ENCODE peak calls at places on chromosomes 7 and 10, in six cellular contexts. One of them, this sample, is unnamed.

GRCh38 chr7:157824819-157825121 is 488.0 kb downstream of the DNAJB6 start:
- DNase-seq in HEK293T: no peak
- DNase-seq in A549: no peak
- DNase-seq in IMR-90: no peak
- DNase-seq in HepG2: no peak
- DNase-seq in GM12878: no peak
- DNase-seq in this sample: no peak

GRCh38 chr7:75856562-75856961 is 22.3 kb upstream of the RHBDD2 start:
- DNase-seq in HEK293T: no peak
- DNase-seq in A549: no peak
- DNase-seq in IMR-90: no peak
- DNase-seq in HepG2: no peak
- DNase-seq in GM12878: no peak
- DNase-seq in this sample: no peak

GRCh38 chr7:55964261-55964801 is at the start of gene NIPSNAP2:
- DNase-seq in HEK293T: peak
- DNase-seq in A549: peak
- DNase-seq in IMR-90: peak
- DNase-seq in HepG2: no peak
- DNase-seq in GM12878: no peak
- DNase-seq in this sample: peak

GRCh38 chr7:26813426-26813825 is 51.0 kb downstream of the SKAP2 start:
- DNase-seq in HEK293T: no peak
- DNase-seq in A549: no peak
- DNase-seq in IMR-90: peak
- DNase-seq in HepG2: peak
- DNase-seq in GM12878: no peak
- DNase-seq in this sample: no peak

GRCh38 chr10:97462309-97462708 is 16.3 kb downstream of the ZDHHC16 start:
- DNase-seq in HEK293T: no peak
- DNase-seq in A549: no peak
- DNase-seq in IMR-90: no peak
- DNase-seq in HepG2: no peak
- DNase-seq in GM12878: no peak
- DNase-seq in this sample: no peak

GRCh38 chr7:55286666-55287065 is 78.5 kb upstream of the LANCL2 start:
- DNase-seq in HEK293T: no peak
- DNase-seq in A549: no peak
- DNase-seq in IMR-90: no peak
- DNase-seq in HepG2: no peak
- DNase-seq in GM12878: no peak
- DNase-seq in this sample: no peak

GRCh38 chr7:114711244-114711643 is 210.7 kb upstream of the MDFIC start:
- DNase-seq in HEK293T: no peak
- DNase-seq in A549: no peak
- DNase-seq in IMR-90: peak
- DNase-seq in HepG2: no peak
- DNase-seq in GM12878: no peak
- DNase-seq in this sample: no peak

GRCh38 chr7:96045919-96046318 is 273.6 kb downstream of the DYNC1I1 start:
- DNase-seq in HEK293T: no peak
- DNase-seq in A549: no peak
- DNase-seq in IMR-90: no peak
- DNase-seq in HepG2: no peak
- DNase-seq in GM12878: no peak
- DNase-seq in this sample: no peak

GRCh38 chr7:888081-889024 is 12.0 kb downstream of the GET4 start:
- DNase-seq in HEK293T: no peak
- DNase-seq in A549: no peak
- DNase-seq in IMR-90: no peak
- DNase-seq in HepG2: no peak
- DNase-seq in GM12878: no peak
- DNase-seq in this sample: no peak

GRCh38 chr7:48183370-48183743 is 12.1 kb downstream of the ABCA13 start:
- DNase-seq in HEK293T: no peak
- DNase-seq in A549: no peak
- DNase-seq in IMR-90: no peak
- DNase-seq in HepG2: no peak
- DNase-seq in GM12878: no peak
- DNase-seq in this sample: no peak

GRCh38 chr10:104076743-104077160 is 8.9 kb downstream of the COL17A1 start:
- DNase-seq in HEK293T: peak
- DNase-seq in A549: no peak
- DNase-seq in IMR-90: peak
- DNase-seq in HepG2: no peak
- DNase-seq in GM12878: no peak
- DNase-seq in this sample: no peak

GRCh38 chr7:43584200-43584586 is 1.3 kb downstream of the STK17A start:
- DNase-seq in HEK293T: no peak
- DNase-seq in A549: no peak
- DNase-seq in IMR-90: peak
- DNase-seq in HepG2: peak
- DNase-seq in GM12878: no peak
- DNase-seq in this sample: no peak
- TF ChIP-seq BHLHE40 in HEK293T: no peak
- TF ChIP-seq BHLHE40 in A549: no peak
- TF ChIP-seq BHLHE40 in IMR-90: no peak
- TF ChIP-seq BHLHE40 in HepG2: no peak
- TF ChIP-seq BHLHE40 in GM12878: no peak
- TF ChIP-seq BHLHE40 in this sample: no peak

DNA sequence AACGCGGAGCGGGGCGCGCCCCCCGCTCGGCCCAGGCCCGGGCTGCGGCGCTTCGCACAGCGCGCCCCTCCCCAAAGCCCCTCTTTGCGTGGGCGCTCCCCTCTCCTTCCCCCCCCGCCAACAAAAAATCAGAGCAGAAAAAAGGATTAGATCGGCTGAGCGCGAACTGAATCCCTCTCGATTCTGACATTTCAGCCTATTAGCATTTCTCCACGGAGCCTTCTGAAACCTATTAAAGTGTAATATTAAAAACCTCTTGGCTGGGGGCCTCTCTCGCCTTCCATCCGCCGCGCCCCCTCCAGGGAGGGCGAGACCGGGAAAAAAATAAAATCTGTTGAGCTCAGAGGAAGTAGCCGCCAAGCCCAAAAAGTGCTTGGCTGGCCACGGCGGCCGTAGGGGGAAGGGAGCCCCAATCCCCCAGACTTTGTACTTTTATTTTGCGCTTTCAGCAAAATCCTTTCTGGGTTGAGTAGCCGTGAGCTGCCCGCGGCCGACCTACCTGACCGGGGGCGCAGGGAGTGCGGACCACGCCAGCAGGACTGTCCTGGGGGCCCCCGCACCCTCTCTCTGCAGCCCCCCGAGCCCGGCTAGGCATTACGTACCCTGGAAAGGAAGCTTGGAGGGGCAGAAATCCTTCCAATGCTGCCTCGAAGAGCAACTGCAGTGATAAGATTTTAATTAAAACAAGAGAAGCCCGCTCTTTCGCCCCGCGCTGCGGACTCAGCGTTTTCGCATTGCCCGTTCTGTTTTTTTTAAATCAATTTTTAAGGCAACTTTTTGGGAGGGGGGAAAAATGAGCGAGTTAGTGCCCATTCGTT is 1.3 kb upstream of the TNRC18 start:
- DNase-seq in HEK293T: no peak
- DNase-seq in A549: no peak
- DNase-seq in IMR-90: peak
- DNase-seq in HepG2: peak
- DNase-seq in GM12878: no peak
- DNase-seq in this sample: peak
- TF ChIP-seq BHLHE40 in HEK293T: no peak
- TF ChIP-seq BHLHE40 in A549: no peak
- TF ChIP-seq BHLHE40 in IMR-90: no peak
- TF ChIP-seq BHLHE40 in HepG2: no peak
- TF ChIP-seq BHLHE40 in GM12878: no peak
- TF ChIP-seq BHLHE40 in this sample: no peak

DNA sequence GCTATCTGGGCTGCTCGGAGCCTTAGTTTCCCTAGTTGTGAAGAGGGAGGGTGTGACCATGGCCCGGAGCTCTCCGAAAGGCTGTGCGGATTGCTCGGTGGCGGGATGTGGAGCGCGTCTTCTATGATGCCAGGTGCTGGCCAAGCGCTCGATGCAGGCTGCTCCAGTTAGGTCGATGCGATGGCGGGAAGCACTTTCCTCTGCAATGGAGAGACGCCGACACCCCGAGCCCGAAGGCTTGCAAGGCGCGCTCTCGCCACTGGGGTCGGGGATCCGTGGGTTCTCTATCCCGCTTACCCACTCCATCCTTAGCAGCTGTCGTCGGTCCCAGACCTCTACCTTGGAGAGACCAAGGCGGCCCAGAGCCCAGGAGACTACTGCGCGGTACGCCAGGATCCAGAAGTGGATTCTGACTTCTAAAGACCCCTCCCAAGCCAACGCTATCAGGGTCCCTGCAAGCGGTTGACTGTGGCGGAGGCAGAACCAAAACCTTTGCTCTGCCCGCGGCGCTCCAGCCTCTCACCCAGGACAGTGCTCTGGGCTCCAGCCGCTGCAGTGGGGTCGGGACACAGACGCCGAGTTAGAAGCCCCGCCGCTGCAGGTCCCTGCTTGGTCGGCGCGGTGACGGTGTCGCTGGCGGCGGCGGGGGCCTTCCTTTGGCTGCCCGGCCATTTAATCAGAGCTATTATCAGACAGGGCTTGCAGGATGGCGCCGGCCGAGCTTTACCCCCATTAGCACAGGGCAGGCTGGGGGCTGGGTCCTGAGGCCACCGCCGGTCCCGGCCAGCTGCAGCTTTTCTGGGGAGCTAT is 7.8 kb upstream of the TBX20 start:
- DNase-seq in HEK293T: no peak
- DNase-seq in A549: no peak
- DNase-seq in IMR-90: no peak
- DNase-seq in HepG2: no peak
- DNase-seq in GM12878: no peak
- DNase-seq in this sample: no peak
- TF ChIP-seq BHLHE40 in HEK293T: no peak
- TF ChIP-seq BHLHE40 in A549: no peak
- TF ChIP-seq BHLHE40 in IMR-90: no peak
- TF ChIP-seq BHLHE40 in HepG2: no peak
- TF ChIP-seq BHLHE40 in GM12878: no peak
- TF ChIP-seq BHLHE40 in this sample: no peak

DNA sequence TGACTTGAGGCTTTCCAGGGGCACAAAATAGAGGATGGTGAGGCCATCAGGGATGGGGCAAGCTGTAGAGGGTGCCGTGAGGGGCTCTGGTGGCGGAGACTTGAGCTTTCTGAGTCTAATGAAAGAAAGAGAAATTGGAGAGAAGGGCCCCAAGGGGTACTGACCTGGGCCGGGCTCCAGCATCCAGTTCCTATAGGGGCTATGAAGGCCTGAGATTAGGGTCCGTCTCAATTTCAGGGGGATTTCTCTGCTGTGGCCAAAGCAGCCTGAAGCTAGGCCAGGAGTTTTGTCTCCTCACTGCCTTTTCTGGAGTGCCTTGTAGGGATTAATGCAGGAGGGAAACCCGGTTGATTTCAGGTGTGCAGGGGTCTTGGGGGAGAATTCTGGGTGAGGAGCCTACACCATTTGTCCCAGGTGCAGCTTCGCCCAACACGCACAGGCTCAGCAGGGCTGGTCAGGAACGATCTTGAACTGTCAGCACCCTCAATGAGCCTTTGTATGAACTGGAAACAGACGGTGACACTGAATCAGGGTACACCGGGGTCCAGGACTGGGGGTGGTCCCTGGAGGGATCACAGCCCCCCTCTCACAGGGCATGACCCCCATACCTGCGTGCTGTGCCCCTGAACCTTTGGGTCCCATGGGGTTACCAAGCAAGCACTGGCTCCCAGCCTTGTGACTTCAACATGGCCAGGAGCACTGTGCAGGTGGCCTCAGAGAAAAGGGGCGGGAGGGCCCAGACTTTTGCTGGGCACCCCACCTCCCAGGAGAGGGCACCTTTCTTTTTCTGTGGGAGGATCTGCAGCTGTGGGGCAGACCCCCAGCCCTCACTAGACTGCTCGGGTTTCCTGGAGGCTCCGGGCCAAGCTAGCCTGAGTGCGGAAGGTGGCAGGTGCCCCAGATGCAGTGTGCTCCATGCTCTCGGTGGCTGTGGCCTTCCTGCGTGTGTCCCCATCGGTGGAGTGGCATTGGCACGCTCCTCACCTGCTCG is 122.9 kb upstream of the RET start:
- DNase-seq in HEK293T: no peak
- DNase-seq in A549: no peak
- DNase-seq in IMR-90: no peak
- DNase-seq in HepG2: no peak
- DNase-seq in GM12878: no peak
- DNase-seq in this sample: no peak
- TF ChIP-seq BHLHE40 in HEK293T: no peak
- TF ChIP-seq BHLHE40 in A549: no peak
- TF ChIP-seq BHLHE40 in IMR-90: no peak
- TF ChIP-seq BHLHE40 in HepG2: no peak
- TF ChIP-seq BHLHE40 in GM12878: no peak
- TF ChIP-seq BHLHE40 in this sample: no peak

GRCh38 chr10:17657116-17657500 is 13.2 kb downstream of the STAM start:
- DNase-seq in HEK293T: no peak
- DNase-seq in A549: no peak
- DNase-seq in IMR-90: no peak
- DNase-seq in HepG2: no peak
- DNase-seq in GM12878: no peak
- DNase-seq in this sample: no peak
- TF ChIP-seq BHLHE40 in HEK293T: no peak
- TF ChIP-seq BHLHE40 in A549: no peak
- TF ChIP-seq BHLHE40 in IMR-90: no peak
- TF ChIP-seq BHLHE40 in HepG2: no peak
- TF ChIP-seq BHLHE40 in GM12878: no peak
- TF ChIP-seq BHLHE40 in this sample: no peak

GRCh38 chr10:58973235-58973595 is 203.2 kb upstream of the PHYHIPL start:
- DNase-seq in HEK293T: no peak
- DNase-seq in A549: no peak
- DNase-seq in IMR-90: no peak
- DNase-seq in HepG2: no peak
- DNase-seq in GM12878: no peak
- DNase-seq in this sample: no peak
- TF ChIP-seq BHLHE40 in HEK293T: no peak
- TF ChIP-seq BHLHE40 in A549: no peak
- TF ChIP-seq BHLHE40 in IMR-90: no peak
- TF ChIP-seq BHLHE40 in HepG2: no peak
- TF ChIP-seq BHLHE40 in GM12878: no peak
- TF ChIP-seq BHLHE40 in this sample: no peak